ENCODE peak calls at places on chromosomes 12 and 14, in four cellular contexts. F is NB4, W is breast epithelium, A is GM10248. Q is an unnamed sample.

GRCh38 chr14:99529899-99530298 is 48.7 kb downstream of the CCNK start:
- DNase-seq in A (no peak), F (no peak), W (no peak), Q (no peak)

GRCh38 chr12:32211066-32211768 is 104.6 kb downstream of the BICD1 start:
- DNase-seq in A (no peak), W (no peak), F (no peak), Q (no peak)

GRCh38 chr12:20508962-20509361 is 140.6 kb downstream of the PDE3A start:
- DNase-seq in F (no peak), A (no peak), W (no peak), Q (no peak)

GRCh38 chr12:79331870-79332269 is 358.9 kb downstream of the PAWR start:
- DNase-seq in A (no peak), W (no peak), F (no peak), Q (no peak)

GRCh38 chr12:115598827-115599226 is 678.7 kb downstream of the MED13L start:
- DNase-seq in A (no peak), F (no peak), W (no peak), Q (no peak)

GRCh38 chr12:121036810-121037326 is 2.2 kb downstream of the OASL start:
- DNase-seq in W (no peak), A (no peak), F (peak), Q (no peak)

GRCh38 chr12:24360057-24360456 is 410.6 kb upstream of the SOX5 start:
- DNase-seq in A (no peak), F (no peak), W (no peak), Q (no peak)

GRCh38 chr14:48304729-48305128 is 629.3 kb upstream of the MDGA2 start:
- DNase-seq in F (no peak), W (no peak), A (no peak), Q (no peak)

GRCh38 chr14:101876539-101876938 is 87.8 kb upstream of the DYNC1H1 start:
- DNase-seq in F (peak), W (peak), A (peak), Q (peak)

DNA sequence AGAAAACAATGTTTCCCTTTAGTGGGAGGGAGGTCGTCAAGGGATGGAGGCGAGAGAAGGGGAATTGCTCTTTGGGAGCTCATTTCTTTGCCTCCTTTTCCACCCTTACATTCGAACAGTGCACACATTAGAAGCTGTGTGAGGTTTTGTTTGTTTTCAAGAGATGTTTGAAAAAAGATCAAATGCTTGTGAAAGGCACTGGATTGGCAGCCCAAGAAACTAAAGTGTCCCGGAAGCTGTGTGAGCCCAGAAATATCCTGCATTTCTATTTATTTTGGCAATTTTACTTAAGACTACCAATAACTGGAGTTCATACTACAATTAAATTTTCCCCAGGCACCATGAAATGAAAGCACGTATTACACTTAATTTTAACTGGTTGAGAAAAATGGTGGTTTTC is 67.0 kb downstream of the IGF1 start:
- DNase-seq in W (no peak), A (no peak), F (no peak), Q (no peak)
- TF ChIP-seq CTCF in W (no peak), A (no peak), F (no peak), Q (no peak)

DNA sequence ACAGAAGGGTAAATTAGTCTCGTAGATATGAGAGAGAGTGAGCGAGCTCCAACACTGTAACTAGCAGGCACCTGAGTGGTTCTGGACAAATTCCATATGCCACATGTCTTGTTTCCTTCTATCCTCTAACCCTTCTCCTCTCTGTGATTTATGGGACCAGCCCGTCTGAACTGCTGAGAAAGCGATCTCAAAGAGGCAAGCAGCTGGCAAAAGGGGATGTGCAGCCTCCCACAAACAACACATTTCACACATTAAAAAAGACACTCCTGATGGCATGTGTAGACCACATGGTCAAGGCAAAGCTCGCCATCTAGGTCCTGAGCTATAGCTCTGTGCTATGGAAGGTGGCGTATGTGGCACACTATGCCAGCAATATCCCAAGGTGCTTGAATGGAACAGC is 227.5 kb downstream of the KTN1 start:
- DNase-seq in W (no peak), F (no peak), A (no peak), Q (no peak)
- TF ChIP-seq CTCF in W (no peak), F (no peak), A (no peak), Q (no peak)

DNA sequence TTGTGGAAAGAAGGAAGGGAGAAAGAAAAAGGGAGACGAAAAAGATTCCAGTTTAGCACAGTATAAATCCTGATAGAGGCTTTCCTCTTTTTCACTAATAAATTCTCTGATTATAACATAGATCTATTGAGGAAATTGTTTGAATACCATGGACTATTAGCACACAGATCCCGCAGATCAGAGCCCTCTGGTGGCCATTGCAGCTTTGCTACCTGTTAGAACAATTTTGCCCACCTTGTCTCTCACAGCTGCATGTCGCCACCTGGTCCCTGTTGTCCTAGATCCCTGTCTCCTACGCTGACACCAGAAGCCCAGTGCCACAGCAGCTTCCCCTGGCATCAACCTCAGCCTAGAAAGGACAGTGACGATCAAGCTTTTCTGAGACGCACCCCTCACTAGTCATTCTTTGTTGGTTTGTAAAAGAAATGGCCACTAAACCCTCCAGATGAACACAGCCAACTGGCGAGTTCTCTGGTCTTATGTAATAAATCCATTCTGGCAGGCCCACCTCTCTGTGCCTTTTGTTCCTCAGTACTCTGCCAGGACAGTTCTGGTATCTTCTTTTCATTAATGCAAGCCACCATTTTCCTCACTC is 9.9 kb downstream of the GPHB5 start:
- DNase-seq in F (peak), A (peak), W (no peak), Q (no peak)
- TF ChIP-seq CTCF in F (peak), A (peak), W (no peak), Q (no peak)

GRCh38 chr12:117714203-117714602 is 254.6 kb downstream of the KSR2 start:
- DNase-seq in A (no peak), W (no peak), F (no peak), Q (no peak)
- TF ChIP-seq CTCF in A (no peak), W (no peak), F (no peak), Q (no peak)

Q was measured in omental fat pad.